ENCODE peak calls at places on chromosomes 16 and 17, in six cellular contexts. R is NCI-H2029; U is nephron progenitor cell; K is cardiac fibroblast; O is stimulated activated CD8-positive, alpha-beta memory T cell treated with anti-CD3 and anti-CD28 coated beads, Interleukin-15, amount 100 ng/mL, for 48 hours; Q is HEK293T. N is an unnamed sample.

GRCh38 chr17:14464741-14465140 is 163.9 kb downstream of the HS3ST3B1 start:
- DNase-seq in U (no peak), Q (no peak), K (peak), O (no peak), R (no peak), N (no peak)

GRCh38 chr16:87897563-87898505 is 28.5 kb upstream of the SLC7A5 start:
- DNase-seq in K (no peak), Q (no peak), O (peak), U (no peak), R (no peak), N (peak)

GRCh38 chr17:36496018-36496789 is 9.7 kb downstream of the ZNHIT3 start:
- DNase-seq in R (no peak), O (no peak), K (no peak), U (no peak), Q (no peak), N (no peak)

GRCh38 chr16:85768225-85768624 is 17.3 kb upstream of the C16orf74 start:
- DNase-seq in O (no peak), K (no peak), R (no peak), U (no peak), Q (no peak), N (no peak)

GRCh38 chr16:14658063-14658462 is 25.3 kb downstream of the BFAR start:
- DNase-seq in O (no peak), R (no peak), Q (no peak), U (no peak), K (no peak), N (no peak)

GRCh38 chr16:5504028-5504758 is 406.6 kb upstream of the EEF2KMT start:
- DNase-seq in U (no peak), O (no peak), K (no peak), Q (no peak), R (peak), N (no peak)

GRCh38 chr17:19386276-19386863 is 620 bp downstream of the MFAP4 start:
- DNase-seq in R (no peak), U (peak), O (no peak), Q (no peak), K (peak), N (no peak)

GRCh38 chr16:84597518-84598390 is 20.1 kb downstream of the COTL1 start:
- DNase-seq in K (no peak), O (no peak), R (no peak), Q (no peak), U (no peak), N (no peak)

GRCh38 chr17:36671144-36671543 is 69.8 kb downstream of the MRM1 start:
- DNase-seq in K (no peak), Q (no peak), U (no peak), O (no peak), R (no peak), N (no peak)

GRCh38 chr17:7914771-7915610 is 1.1 kb downstream of the RNF227 start:
- DNase-seq in R (no peak), K (peak), Q (no peak), U (no peak), O (no peak), N (no peak)

N was measured in activated naive CD4-positive, alpha-beta T cell treated with anti-CD3 and anti-CD28 coated beads, Interleukin-2, amount 50 U/mL, for 72 hours.